ENCODE peak calls at places on chromosomes 6 and 20, in ten cellular contexts. N, H, V, C, B, F, O, W, R and G are unnamed samples. For H3K4me1, the result is how much of the 10 kb centered on the place peaks cover.

GRCh38 chr6:141981190-141981589 is 151.5 kb upstream of the GJE1 start:
- DNase-seq in O (no peak), W (no peak), H (no peak), V (no peak), C (no peak), R (no peak), B (no peak), N (no peak), F (no peak), G (no peak)

GRCh38 chr6:168884646-168885086 is 369.0 kb downstream of the THBS2 start:
- DNase-seq in B (peak), O (peak), F (peak), C (peak), W (peak), N (peak), V (peak), R (peak), H (peak), G (peak)

GRCh38 chr20:16816192-16816591 is 68.0 kb downstream of the OTOR start:
- DNase-seq in C (no peak), W (no peak), O (no peak), B (no peak), V (no peak), R (no peak), H (no peak), N (no peak), F (no peak), G (no peak)

GRCh38 chr6:70706491-70707123 is 38.9 kb downstream of the SMAP1 start:
- DNase-seq in O (peak), R (no peak), B (peak), V (peak), C (no peak), N (no peak), H (no peak), W (no peak), F (no peak), G (peak)

GRCh38 chr6:11427827-11428245 is 109.7 kb upstream of the TMEM170B start:
- DNase-seq in R (peak), F (no peak), H (no peak), N (no peak), O (no peak), B (no peak), W (no peak), V (peak), C (no peak), G (no peak)

GRCh38 chr6:36336779-36337194 is at the start of gene BNIP5:
- DNase-seq in W (no peak), V (no peak), O (no peak), H (peak), N (peak), F (no peak), R (no peak), C (no peak), B (no peak), G (no peak)

GRCh38 chr6:2999005-2999620 is 581 bp upstream of the NQO2 start:
- DNase-seq in H (no peak), O (no peak), W (no peak), V (no peak), C (no peak), R (no peak), B (no peak), F (peak), N (peak), G (no peak)

GRCh38 chr20:46899619-46900018 is 5.0 kb downstream of the EYA2 start:
- DNase-seq in V (no peak), N (no peak), W (no peak), O (peak), F (no peak), H (no peak), C (no peak), B (no peak), R (no peak), G (no peak)

GRCh38 chr20:61976275-61976649 is 89.4 kb downstream of the TAF4 start:
- DNase-seq in F (no peak), R (no peak), V (no peak), W (no peak), C (no peak), B (no peak), H (no peak), N (no peak), O (no peak), G (no peak)

GRCh38 chr20:57647933-57648785 is 27.9 kb upstream of the ZBP1 start:
- DNase-seq in H (no peak), W (no peak), V (no peak), C (no peak), N (no peak), B (no peak), R (no peak), O (no peak), F (no peak), G (no peak)

GRCh38 chr20:16147221-16147620 is 426.0 kb downstream of the KIF16B start:
- DNase-seq in B (no peak), R (no peak), O (no peak), H (no peak), F (no peak), C (no peak), W (no peak), N (no peak), V (no peak), G (no peak)

GRCh38 chr6:11309947-11310665 is 77.6 kb upstream of the NEDD9 start:
- DNase-seq in N (no peak), R (no peak), H (no peak), B (no peak), F (no peak), W (no peak), C (no peak), O (no peak), V (no peak), G (no peak)

GRCh38 chr6:166683477-166683876 is 56.4 kb upstream of the RPS6KA2 start:
- DNase-seq in O (no peak), H (no peak), V (peak), B (no peak), R (no peak), W (no peak), F (no peak), N (no peak), C (no peak), G (no peak)

GRCh38 chr6:19382676-19383075 is 454.5 kb upstream of the ID4 start:
- DNase-seq in N (no peak), B (no peak), V (no peak), H (no peak), R (no peak), C (no peak), O (no peak), W (no peak), F (no peak), G (no peak)

GRCh38 chr20:53693265-53693871 is 99.7 kb upstream of the ZNF217 start:
- DNase-seq in N (no peak), F (no peak), O (no peak), W (no peak), B (peak), V (no peak), R (no peak), H (no peak), C (no peak), G (no peak)

GRCh38 chr6:97978855-97979271 is 695.8 kb upstream of the MMS22L start:
- DNase-seq in F (no peak), B (no peak), H (no peak), V (no peak), C (no peak), O (no peak), R (no peak), N (no peak), W (no peak), G (no peak)

GRCh38 chr6:46555129-46555528 is 63.9 kb upstream of the RCAN2 start:
- DNase-seq in B (no peak), N (no peak), C (no peak), O (no peak), W (no peak), F (no peak), V (no peak), R (no peak), H (no peak), G (no peak)

GRCh38 chr6:150717419-150717818 is 117.7 kb downstream of the PLEKHG1 start:
- DNase-seq in B (no peak), V (no peak), R (peak), C (no peak), O (no peak), H (no peak), N (peak), W (no peak), F (peak), G (no peak)

GRCh38 chr20:48230251-48230650 is 445.0 kb upstream of the SULF2 start:
- DNase-seq in H (no peak), N (no peak), B (no peak), R (no peak), W (no peak), O (no peak), C (no peak), F (no peak), V (no peak), G (no peak)

GRCh38 chr20:53922901-53923314 is 147.5 kb downstream of the BCAS1 start:
- DNase-seq in H (no peak), F (no peak), O (no peak), V (no peak), R (no peak), N (peak), W (no peak), B (no peak), C (no peak), G (no peak)

GRCh38 chr20:8209061-8209460 is 77.0 kb downstream of the PLCB1 start:
- DNase-seq in H (no peak), C (no peak), O (no peak), R (no peak), B (no peak), F (no peak), N (no peak), W (no peak), V (peak), G (no peak)

GRCh38 chr6:11207199-11207968 is 25.1 kb downstream of the NEDD9 start:
- DNase-seq in V (peak), H (no peak), W (no peak), F (peak), C (no peak), N (peak), B (no peak), R (peak), O (no peak), G (no peak)

GRCh38 chr6:139988702-139989101 is 614.3 kb upstream of the CITED2 start:
- DNase-seq in H (no peak), R (no peak), F (no peak), V (no peak), N (no peak), C (no peak), B (no peak), O (no peak), W (no peak), G (no peak)

GRCh38 chr6:135159531-135159930 is 21.6 kb upstream of the MYB start:
- DNase-seq in V (no peak), C (no peak), H (no peak), F (no peak), R (no peak), N (no peak), W (no peak), B (no peak), O (no peak), G (no peak)

GRCh38 chr6:35043381-35043780 is 97.8 kb downstream of the TCP11 start:
- DNase-seq in R (no peak), V (peak), N (no peak), B (no peak), O (no peak), F (no peak), W (no peak), C (no peak), H (no peak), G (no peak)
- H3K4me1 ChIP-seq in R (under half), V (half or more), N (half or more), B (under half), O (under half), F (under half), W (under half), C (under half), H (under half), G (under half)

GRCh38 chr20:35017099-35017835 is 61.6 kb downstream of the MYH7B start:
- DNase-seq in B (no peak), V (no peak), H (no peak), N (no peak), F (no peak), O (no peak), W (no peak), C (no peak), R (no peak), G (no peak)
- H3K4me1 ChIP-seq in B (under half), V (under half), H (under half), N (under half), F (under half), O (under half), W (under half), C (under half), R (under half), G (under half)

GRCh38 chr20:45345104-45345936 is 2.9 kb downstream of the SDC4 start:
- DNase-seq in O (no peak), W (no peak), B (no peak), V (no peak), N (peak), F (peak), H (no peak), C (no peak), R (peak), G (no peak)

GRCh38 chr20:45347936-45348809 is at the start of gene SDC4:
- DNase-seq in O (peak), H (peak), W (peak), B (peak), V (peak), F (peak), C (peak), R (peak), N (peak), G (peak)

GRCh38 chr20:45346291-45346718 is 1.9 kb downstream of the SDC4 start:
- DNase-seq in O (no peak), F (no peak), N (no peak), B (no peak), R (no peak), V (no peak), H (no peak), W (no peak), C (no peak), G (no peak)

GRCh38 chr20:45346851-45347250 is 1.4 kb downstream of the SDC4 start:
- DNase-seq in H (no peak), R (no peak), V (no peak), C (no peak), W (no peak), N (no peak), F (no peak), O (no peak), B (no peak), G (no peak)

DNA sequence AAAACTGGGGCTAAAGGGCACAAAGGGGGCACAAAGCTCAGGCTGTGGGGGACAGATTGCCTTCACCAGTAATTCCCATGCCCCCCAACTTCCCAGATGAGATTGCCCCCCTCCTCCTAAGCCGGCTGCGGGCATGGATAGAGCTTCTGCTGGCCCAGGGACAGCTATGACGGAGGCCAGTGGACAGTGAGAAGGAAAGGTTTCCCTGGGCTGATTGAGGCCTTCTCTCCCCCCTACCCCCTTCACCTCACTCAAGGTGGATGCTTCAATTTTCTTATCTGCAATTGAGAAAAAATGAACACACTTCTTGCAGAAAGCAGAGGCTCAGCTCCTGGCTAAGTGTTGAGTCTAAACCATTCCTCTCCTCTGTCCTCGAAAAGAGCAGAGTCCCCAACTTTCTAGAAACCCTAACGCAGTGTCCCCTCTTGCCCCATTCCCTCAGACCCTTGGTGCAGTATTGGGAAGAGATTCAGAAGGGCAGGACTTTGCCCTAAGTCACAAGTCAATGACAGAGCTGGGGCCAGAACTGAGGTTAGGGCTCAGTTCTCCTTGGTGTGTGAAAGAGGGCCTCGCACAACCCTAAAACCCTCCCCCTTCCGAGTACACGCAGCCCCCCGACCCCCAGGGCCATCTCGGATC is 808 bp downstream of the SDC4 start:
- DNase-seq in F (no peak), R (no peak), N (no peak), B (no peak), C (no peak), O (no peak), H (no peak), V (no peak), W (no peak), G (no peak)
- H3K4me1 ChIP-seq in F (under half), R (half or more), N (under half), B (under half), C (under half), O (under half), H (under half), V (half or more), W (under half), G (under half)

GRCh38 chr6:37451411-37452273 is 18.6 kb downstream of the CMTR1 start:
- DNase-seq in W (no peak), R (no peak), F (no peak), H (no peak), O (no peak), B (no peak), N (no peak), C (no peak), V (no peak), G (no peak)
- H3K4me1 ChIP-seq in W (under half), R (under half), F (under half), H (under half), O (under half), B (under half), N (under half), C (under half), V (under half), G (under half)

DNA sequence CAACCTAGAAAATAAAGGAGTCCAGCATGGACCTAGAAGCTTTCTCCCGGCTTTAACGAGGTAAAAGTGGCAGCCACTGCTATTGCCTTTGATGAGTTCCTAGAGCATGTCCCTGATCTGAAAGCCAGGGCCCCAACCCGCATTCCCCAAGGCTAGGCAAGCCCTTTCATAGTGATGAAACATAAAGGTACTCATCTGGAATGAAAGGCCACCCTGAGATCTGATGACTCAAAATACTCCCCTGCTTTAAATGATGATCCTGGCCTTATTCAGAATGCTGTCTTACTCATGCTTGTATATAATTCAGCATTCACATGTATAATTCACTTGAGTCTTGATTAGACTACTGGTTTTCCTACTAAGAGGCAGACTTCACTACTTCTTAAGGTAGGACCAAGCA is 21.3 kb downstream of the TTPAL start:
- DNase-seq in O (no peak), B (no peak), C (no peak), F (no peak), W (no peak), R (peak), H (no peak), V (no peak), N (no peak), G (no peak)
- H3K4me1 ChIP-seq in O (under half), B (under half), C (under half), F (under half), W (under half), R (under half), H (under half), V (under half), N (under half), G (under half)

GRCh38 chr6:148343383-148343782 is 745 bp downstream of the SASH1 start:
- DNase-seq in B (no peak), W (no peak), V (peak), R (no peak), O (no peak), H (no peak), C (no peak), F (no peak), N (no peak), G (no peak)
- H3K4me1 ChIP-seq in B (under half), W (under half), V (half or more), R (under half), O (under half), H (under half), C (under half), F (under half), N (under half), G (under half)